ENCODE peak calls at places on chromosomes 11 and 22, in four cellular contexts. Y, V, S and I are unnamed samples.

GRCh38 chr11:57511741-57512430 is 3.6 kb downstream of the SLC43A1 start:
- DNase-seq in S (no peak), Y (no peak), V (no peak), I (no peak)

GRCh38 chr11:61352038-61352437 is 9.6 kb downstream of the CYB561A3 start:
- DNase-seq in V (no peak), Y (no peak), S (no peak), I (no peak)

GRCh38 chr11:106520146-106520912 is 442.9 kb downstream of the AASDHPPT start:
- DNase-seq in Y (no peak), V (no peak), S (no peak), I (no peak)

GRCh38 chr11:456533-456932 is 6.5 kb downstream of the PTDSS2 start:
- DNase-seq in V (no peak), S (no peak), Y (no peak), I (no peak)

GRCh38 chr11:34044664-34045485 is 6.7 kb upstream of the CAPRIN1 start:
- DNase-seq in S (peak; percentile 23), Y (no peak), V (peak; percentile 69), I (no peak)

GRCh38 chr22:28349114-28349513 is 330.5 kb downstream of the TTC28 start:
- DNase-seq in S (no peak), V (no peak), Y (no peak), I (no peak)

GRCh38 chr11:45030778-45031177 is 80.1 kb upstream of the TP53I11 start:
- DNase-seq in V (no peak), S (no peak), Y (no peak), I (no peak)

GRCh38 chr22:45353816-45354215 is 44.1 kb downstream of the FAM118A start:
- DNase-seq in V (no peak), Y (no peak), S (no peak), I (no peak)

GRCh38 chr22:32932176-32932575 is 126.0 kb downstream of the SYN3 start:
- DNase-seq in Y (no peak), V (no peak), S (no peak), I (no peak)

GRCh38 chr22:45318168-45318557 is 8.4 kb downstream of the FAM118A start:
- DNase-seq in V (peak; percentile 96), Y (peak; percentile 44), S (no peak), I (no peak)

DNA sequence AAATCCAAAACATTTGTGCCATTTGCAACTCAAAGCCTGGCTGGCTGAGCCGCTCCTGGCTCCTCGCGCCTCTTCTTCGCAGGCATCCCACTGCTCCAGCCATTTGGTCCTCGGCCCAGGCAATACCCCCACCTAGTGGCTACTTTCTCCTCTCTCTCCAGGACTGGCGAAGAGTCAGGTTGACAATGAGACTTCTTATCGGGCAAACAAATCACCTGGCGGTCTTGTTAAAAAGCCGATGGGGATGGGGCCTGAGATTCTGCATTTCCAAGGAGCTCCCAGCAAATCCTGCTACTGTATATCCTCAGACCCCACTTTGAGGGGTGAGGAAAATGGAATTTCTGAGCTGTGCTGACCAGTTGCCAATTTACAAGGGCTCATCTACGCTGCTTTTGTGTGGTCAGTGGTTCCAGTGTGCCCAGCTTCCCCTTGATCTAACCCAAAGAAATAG is 89.0 kb downstream of the ISX start:
- DNase-seq in V (no peak), S (peak; percentile 81), Y (peak; percentile 82), I (peak; percentile 57)
- TF ChIP-seq CTCF in V (peak; percentile 56), S (peak; percentile 80), Y (peak; percentile 86), I (peak; percentile 83)

GRCh38 chr11:81449588-81450155 is 1284.0 kb downstream of the FAM181B start:
- DNase-seq in Y (no peak), V (no peak), S (no peak), I (no peak)

DNA sequence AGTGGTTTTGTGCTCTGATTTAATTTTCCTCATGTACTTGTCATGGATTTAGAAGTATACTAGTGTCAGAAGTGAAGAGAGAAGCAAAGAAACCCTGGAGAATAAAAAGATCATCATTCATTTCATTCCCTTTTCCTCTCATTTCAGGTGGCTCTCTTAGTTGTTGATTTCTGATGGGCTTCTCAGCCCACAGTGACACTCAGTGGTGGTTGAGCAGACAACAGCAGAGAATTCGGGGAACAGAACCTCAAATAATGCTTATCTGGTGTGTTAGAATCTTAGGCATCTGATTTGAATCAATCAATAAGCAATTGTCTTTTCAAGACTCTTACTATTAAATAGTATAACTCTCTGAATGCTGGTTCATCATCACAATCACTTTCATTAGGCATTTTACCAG is 1289.4 kb downstream of the FAM181B start:
- DNase-seq in V (no peak), Y (no peak), S (no peak), I (no peak)
- TF ChIP-seq CTCF in V (no peak), Y (no peak), S (peak; percentile 15), I (peak; percentile 42)

GRCh38 chr11:77115181-77115611 is 12.6 kb downstream of the OMP start:
- DNase-seq in Y (no peak), V (no peak), S (no peak), I (no peak)
- TF ChIP-seq CTCF in Y (no peak), V (no peak), S (peak; percentile 63), I (peak; percentile 26)

DNA sequence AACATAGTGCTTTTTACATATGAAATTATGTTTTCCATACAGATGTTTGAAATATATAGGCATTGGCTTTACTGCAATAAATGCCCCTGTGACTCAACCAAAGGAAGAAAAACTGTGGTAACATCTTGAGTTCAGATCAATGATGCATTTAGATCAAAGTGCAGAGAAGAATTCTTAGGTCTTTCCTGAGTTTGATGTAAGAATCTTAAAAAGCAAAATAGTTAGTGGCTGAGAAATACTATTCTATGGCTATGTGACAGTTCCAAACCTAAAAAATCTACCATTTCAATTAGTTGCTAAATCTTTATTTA is 93.7 kb downstream of the SOX6 start:
- DNase-seq in S (no peak), V (no peak), Y (no peak), I (no peak)
- TF ChIP-seq CTCF in S (no peak), V (no peak), Y (no peak), I (no peak)

GRCh38 chr22:41021655-41022454 is 70.5 kb upstream of the EP300 start:
- DNase-seq in V (peak; percentile 80), Y (peak; percentile 77), S (no peak), I (peak; percentile 67)
- TF ChIP-seq CTCF in V (no peak), Y (no peak), S (no peak), I (peak; percentile 38)

DNA sequence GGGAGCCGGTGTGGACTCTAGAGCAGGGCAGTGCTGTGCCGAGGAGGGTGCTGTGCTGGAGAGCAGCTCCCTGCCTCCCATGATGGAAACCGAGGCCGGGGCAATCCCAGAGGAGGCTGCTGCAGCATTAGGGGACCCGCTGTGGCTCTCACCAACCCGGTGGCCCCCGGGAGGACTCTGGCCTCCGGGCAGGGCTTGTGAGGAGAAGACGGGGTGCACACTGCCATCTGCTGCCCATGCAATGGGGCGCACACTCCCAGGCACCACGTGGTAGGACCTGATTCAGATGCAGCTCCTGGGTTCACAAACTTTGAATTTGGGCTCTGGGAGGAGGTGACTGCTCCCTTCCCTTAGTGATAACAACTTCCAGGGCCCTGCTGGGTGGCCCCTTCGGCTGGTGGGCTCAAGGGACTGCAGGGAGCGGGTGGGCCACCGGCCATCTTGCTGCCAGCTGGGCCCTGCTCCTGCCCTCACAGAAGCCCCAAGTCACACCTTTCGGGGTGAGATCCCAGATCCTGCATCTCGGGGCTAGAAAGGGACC is 93.8 kb upstream of the FGF3 start:
- DNase-seq in V (peak; percentile 59), S (no peak), Y (no peak), I (no peak)
- TF ChIP-seq CTCF in V (peak; percentile 17), S (peak; percentile 72), Y (peak; percentile 25), I (peak; percentile 16)

GRCh38 chr11:65983589-65983987 is 18.4 kb downstream of the EIF1AD start:
- DNase-seq in Y (no peak), S (no peak), V (no peak), I (no peak)

GRCh38 chr11:65992056-65992455 is 9.9 kb downstream of the EIF1AD start:
- DNase-seq in Y (no peak), V (no peak), S (no peak), I (no peak)

GRCh38 chr11:65982824-65983588 is 19.0 kb downstream of the EIF1AD start:
- DNase-seq in S (no peak), V (no peak), Y (no peak), I (no peak)

GRCh38 chr11:65987336-65987735 is 14.6 kb downstream of the EIF1AD start:
- DNase-seq in Y (no peak), S (no peak), V (no peak), I (no peak)

DNA sequence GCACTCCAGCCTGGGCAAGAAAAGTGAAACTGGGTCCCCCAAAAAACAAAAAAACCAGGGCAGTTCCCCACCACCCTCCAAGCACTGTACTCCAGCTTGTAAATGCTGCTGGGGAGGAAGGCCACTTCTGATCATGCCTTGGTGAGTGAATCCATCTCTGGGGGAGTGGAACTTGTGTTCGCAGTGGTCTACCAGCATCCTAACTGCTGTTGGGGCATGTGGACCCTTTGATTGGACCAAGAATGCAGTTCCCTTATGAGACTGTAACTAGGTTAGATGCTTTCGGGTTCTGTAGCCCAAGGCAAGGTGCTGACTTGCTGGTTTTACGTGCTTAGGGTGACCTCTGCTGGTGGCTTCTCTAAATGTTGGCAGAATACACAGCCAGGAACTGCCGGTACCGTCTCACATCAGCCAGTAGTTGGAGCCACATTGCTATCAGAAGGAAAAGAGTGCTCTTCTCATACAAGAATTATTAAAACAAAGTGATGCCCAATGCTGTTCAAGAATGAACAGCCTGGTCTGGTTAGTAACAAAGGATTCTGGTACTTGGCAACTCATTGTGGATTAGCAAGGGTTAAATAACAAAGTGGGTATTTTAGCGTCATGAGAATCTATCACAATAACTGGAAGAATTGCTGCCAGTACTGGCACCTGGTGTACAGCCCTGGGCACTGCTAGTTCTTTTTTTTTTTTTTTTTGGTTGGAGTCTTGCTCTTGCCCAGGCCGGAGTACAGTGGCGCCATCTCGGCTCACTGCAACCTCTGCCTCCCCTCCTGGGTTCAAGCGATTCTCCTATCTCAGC is 13.0 kb downstream of the EIF1AD start:
- DNase-seq in Y (peak; percentile 94), V (peak; percentile 97), S (peak; percentile 78), I (peak; percentile 83)
- TF ChIP-seq CTCF in Y (peak; percentile 98), V (peak; percentile 95), S (peak; percentile 79), I (peak; percentile 88)

DNA sequence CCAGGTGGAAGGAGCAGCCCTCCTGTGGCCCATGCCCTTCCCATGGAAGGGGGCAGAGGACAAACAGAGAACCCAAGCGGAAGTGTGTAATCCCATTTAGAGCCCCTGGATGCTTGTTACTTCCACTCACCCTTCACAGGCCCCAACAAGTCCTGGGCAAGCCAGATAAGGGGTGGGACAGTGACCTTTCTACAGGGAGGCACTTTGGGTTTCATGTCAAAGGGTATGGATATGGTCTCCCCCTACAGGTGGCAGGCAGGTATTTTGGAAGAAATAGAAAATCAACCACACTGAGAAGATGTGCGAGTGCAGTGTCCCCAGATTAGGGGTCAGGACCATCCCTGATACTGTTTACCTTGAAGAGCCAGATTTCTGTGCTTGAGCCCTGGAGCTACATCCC is 11.4 kb downstream of the MPEG1 start:
- DNase-seq in V (no peak), S (no peak), Y (no peak), I (no peak)
- TF ChIP-seq CTCF in V (no peak), S (peak; percentile 17), Y (peak; percentile 23), I (peak; percentile 40)